ENCODE peak calls at places on chromosomes 2 and 18, in four cellular contexts. Q, P, A and L are unnamed samples.
A peak's percentile ranks its signal among the peaks of the same experiment; 100 is the strongest.

GRCh38 chr2:111200333-111200879 is 79.7 kb downstream of the BCL2L11 start:
- DNase-seq in Q (no peak), P (peak; percentile 26), A (no peak), L (no peak)

GRCh38 chr18:2906522-2907458 is 60.0 kb downstream of the EMILIN2 start:
- DNase-seq in Q (peak; percentile 44), P (peak; percentile 69), A (no peak), L (peak; percentile 1)

GRCh38 chr2:38666578-38666926 is 638 bp downstream of the GALM start:
- DNase-seq in Q (no peak), P (no peak), A (peak; percentile 48), L (no peak)

GRCh38 chr2:206084870-206085741 is 868 bp downstream of the INO80D start:
- DNase-seq in Q (peak; percentile 51), P (peak; percentile 56), A (peak; percentile 21), L (no peak)

GRCh38 chr2:180933332-180933731 is 47.1 kb upstream of the UBE2E3 start:
- DNase-seq in Q (no peak), P (no peak), A (no peak), L (no peak)

GRCh38 chr2:54889053-54889452 is 161.2 kb downstream of the RTN4 start:
- DNase-seq in Q (no peak), P (no peak), A (no peak), L (no peak)

GRCh38 chr2:17166506-17166905 is 351.7 kb downstream of the RAD51AP2 start:
- DNase-seq in Q (no peak), P (no peak), A (peak; percentile 17), L (no peak)

GRCh38 chr2:127404466-127405251 is 13.6 kb upstream of the PROC start:
- DNase-seq in Q (no peak), P (no peak), A (no peak), L (no peak)

GRCh38 chr18:55912919-55913318 is 324.9 kb upstream of the TCF4 start:
- DNase-seq in Q (no peak), P (no peak), A (no peak), L (no peak)

GRCh38 chr18:8910843-8911242 is 191.7 kb upstream of the NDUFV2 start:
- DNase-seq in Q (no peak), P (no peak), A (no peak), L (no peak)

GRCh38 chr18:8908792-8909510 is 193.5 kb upstream of the NDUFV2 start:
- DNase-seq in Q (no peak), P (no peak), A (no peak), L (no peak)

GRCh38 chr18:8910186-8910585 is 192.3 kb upstream of the NDUFV2 start:
- DNase-seq in Q (no peak), P (no peak), A (no peak), L (no peak)

GRCh38 chr18:8911408-8912340 is 190.8 kb upstream of the NDUFV2 start:
- DNase-seq in Q (no peak), P (no peak), A (no peak), L (no peak)

DNA sequence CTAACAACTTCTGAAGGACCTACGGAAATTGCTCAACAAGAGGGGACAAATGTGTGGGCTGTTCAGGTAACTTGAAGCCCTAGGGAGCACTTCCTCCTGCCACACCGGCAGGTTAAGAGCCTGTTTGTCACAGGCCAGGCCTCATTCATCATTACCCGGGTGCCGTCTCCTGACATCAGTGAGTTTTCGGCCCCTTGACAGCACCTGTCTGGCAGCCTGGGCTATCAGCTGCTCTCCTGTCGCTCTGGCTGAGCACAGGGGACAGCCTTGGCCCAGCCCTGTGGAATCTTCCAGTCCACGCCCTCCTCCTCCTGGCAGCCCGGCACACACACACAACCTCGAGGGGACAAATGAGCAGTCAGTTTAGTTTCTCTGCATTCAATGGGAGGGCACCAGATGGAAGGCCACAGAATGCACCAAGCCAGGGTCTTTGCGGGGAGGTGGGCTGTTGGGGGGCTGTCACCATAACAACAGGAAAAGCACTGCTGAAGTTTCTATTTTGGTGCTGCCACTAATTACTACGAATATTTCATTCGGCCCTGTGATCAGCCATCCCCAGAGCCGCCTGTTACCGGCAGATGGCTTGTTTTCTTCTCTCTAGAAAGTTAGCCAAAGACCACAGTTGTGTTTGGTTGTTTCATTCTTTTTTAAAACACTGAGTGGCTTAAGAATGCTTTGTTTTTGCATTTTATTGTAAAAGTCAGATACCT is 190.0 kb upstream of the NDUFV2 start:
- DNase-seq in Q (no peak), P (peak; percentile 26), A (no peak), L (no peak)
- H3K9me3 ChIP-seq in Q (no peaks in the 10 kb centered on the region), P (no peaks in the 10 kb centered on the region), A (no peaks in the 10 kb centered on the region), L (no peaks in the 10 kb centered on the region)

DNA sequence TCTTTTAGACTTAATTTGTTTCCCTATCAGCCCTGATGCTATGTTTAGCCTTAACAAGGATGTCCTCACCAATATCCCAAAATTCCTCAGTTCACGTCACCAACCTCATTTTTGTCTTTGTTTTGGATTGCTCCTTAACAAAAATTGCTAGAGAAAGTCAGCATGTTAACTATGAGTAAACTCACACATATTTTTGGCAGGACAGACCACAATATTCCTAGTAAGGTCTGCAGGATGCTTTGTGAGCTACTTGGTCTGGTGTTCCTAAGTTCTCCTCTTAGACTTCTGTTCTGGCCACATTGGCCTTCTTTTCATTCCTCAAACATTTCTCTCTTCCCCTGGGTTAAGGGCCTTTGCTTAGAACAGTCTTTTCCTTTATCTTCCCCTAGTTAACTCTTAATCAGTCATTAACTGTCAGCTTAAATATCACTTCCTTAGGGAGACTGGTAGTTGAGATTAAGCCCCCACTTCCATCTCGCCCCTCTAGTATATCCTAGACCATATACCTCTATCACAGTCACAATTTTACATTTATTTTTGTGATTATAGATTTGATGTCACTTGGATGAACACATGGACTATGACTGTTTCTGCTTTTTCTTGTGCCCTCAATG is 116.2 kb downstream of the ADCYAP1 start:
- DNase-seq in Q (no peak), P (no peak), A (no peak), L (no peak)
- H3K9me3 ChIP-seq in Q (no peaks in the 10 kb centered on the region), P (no peaks in the 10 kb centered on the region), A (no peaks in the 10 kb centered on the region), L (no peaks in the 10 kb centered on the region)

GRCh38 chr2:116879646-116880045 is 934.8 kb upstream of the DDX18 start:
- DNase-seq in Q (no peak), P (no peak), A (no peak), L (no peak)
- H3K9me3 ChIP-seq in Q (no peaks in the 10 kb centered on the region), P (no peaks in the 10 kb centered on the region), A (no peaks in the 10 kb centered on the region), L (no peaks in the 10 kb centered on the region)

DNA sequence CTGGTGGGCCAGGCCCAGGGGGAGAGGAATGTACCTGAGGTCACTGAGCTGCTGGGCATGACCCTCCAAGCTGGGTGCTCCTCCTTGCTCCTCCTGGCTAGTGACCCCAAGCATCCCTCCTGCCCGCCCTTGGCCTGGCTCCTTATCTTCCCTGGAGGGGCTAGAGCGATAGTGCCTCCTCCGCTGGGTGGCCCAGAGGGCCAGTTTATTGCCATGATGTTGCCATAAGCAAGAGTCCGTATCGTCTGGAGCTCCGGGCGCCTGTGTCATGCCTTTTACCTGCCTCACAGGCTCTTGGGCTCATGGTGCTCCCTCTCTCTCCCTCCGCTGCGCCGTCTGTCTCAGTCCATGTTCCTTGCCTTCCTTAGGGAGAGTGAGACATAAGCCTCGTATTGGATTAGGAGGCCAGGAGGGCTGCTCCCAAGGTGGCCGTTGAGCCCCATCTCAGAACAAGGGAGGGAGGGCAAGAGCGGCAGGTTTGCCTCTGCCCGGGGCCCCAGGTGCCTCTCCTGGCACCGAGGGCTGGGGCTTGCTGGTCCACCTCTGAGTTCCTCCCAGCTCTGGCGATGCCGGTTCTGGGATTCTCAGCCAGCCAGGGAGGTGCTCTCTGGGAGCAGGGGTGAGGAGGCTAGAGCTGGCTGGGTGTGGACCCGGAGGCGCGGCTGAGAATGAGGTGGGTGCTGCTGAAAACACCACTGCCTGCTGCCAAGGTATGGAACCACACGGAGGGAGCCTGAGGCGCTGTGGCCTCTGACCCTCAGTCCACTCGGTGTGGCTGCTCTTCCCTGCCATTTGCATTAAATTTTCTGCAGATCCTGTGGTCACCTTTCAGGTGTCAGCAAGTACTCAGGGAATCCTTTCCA is 22.6 kb downstream of the KCNIP3 start:
- DNase-seq in Q (no peak), P (no peak), A (no peak), L (no peak)
- H3K9me3 ChIP-seq in Q (no peaks in the 10 kb centered on the region), P (no peaks in the 10 kb centered on the region), A (no peaks in the 10 kb centered on the region), L (no peaks in the 10 kb centered on the region)

DNA sequence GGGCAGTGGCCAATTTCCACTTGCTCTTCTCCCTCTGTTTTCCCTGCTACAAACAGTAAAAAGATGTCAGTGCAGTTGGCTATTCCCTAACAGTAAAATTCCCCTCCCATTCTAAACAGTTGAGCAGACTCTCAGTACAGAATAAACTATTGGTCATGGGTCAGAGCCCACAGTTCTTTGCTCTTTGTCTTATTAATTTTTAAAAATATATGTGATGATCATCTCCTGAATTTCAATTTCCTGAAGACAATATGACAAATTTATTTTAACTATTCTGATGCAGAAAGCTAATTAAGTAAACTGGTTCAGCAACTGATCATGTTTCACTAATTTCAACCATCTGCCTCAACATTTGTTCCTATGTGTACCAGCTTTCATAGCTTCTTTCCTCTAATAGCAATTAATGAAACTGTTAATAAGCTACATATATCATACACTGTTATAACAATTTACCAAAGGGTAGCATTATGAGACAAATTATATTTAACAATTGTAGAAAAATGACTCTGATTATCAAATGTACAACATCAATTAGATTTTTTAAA is 41.0 kb upstream of the GALNT5 start:
- DNase-seq in Q (no peak), P (no peak), A (no peak), L (no peak)
- H3K9me3 ChIP-seq in Q (no peaks in the 10 kb centered on the region), P (no peaks in the 10 kb centered on the region), A (no peaks in the 10 kb centered on the region), L (no peaks in the 10 kb centered on the region)